ENCODE peak calls at places on chromosomes 3 and 15, in five cellular contexts. One of them, this sample, is unnamed.

GRCh38 chr3:187939891-187940290 is 194.6 kb upstream of the BCL6 start:
- DNase-seq in mesenchymal stem cell: no peak
- DNase-seq in H9: no peak
- DNase-seq in neuronal stem cell: no peak
- DNase-seq in H1: no peak
- DNase-seq in this sample: no peak

GRCh38 chr3:10725067-10725466 is 91.0 kb upstream of the SLC6A11 start:
- DNase-seq in mesenchymal stem cell: no peak
- DNase-seq in H9: peak; percentile 15
- DNase-seq in neuronal stem cell: no peak
- DNase-seq in H1: no peak
- DNase-seq in this sample: no peak

GRCh38 chr3:127817331-127817821 is 4.9 kb downstream of the MGLL start:
- DNase-seq in mesenchymal stem cell: peak; percentile 62
- DNase-seq in H9: no peak
- DNase-seq in neuronal stem cell: no peak
- DNase-seq in H1: no peak
- DNase-seq in this sample: peak; percentile 97

GRCh38 chr3:38992117-38992779 is 59.5 kb downstream of the SCN11A start:
- DNase-seq in mesenchymal stem cell: peak; percentile 90
- DNase-seq in H9: no peak
- DNase-seq in neuronal stem cell: no peak
- DNase-seq in H1: no peak
- DNase-seq in this sample: peak; percentile 30

GRCh38 chr15:66785637-66786036 is 83.6 kb downstream of the SMAD6 start:
- DNase-seq in mesenchymal stem cell: peak; percentile 94
- DNase-seq in H9: no peak
- DNase-seq in neuronal stem cell: no peak
- DNase-seq in H1: no peak
- DNase-seq in this sample: no peak

GRCh38 chr3:42601898-42602581 is 1.6 kb downstream of the NKTR start:
- DNase-seq in mesenchymal stem cell: peak; percentile 47
- DNase-seq in H9: no peak
- DNase-seq in neuronal stem cell: no peak
- DNase-seq in H1: no peak
- DNase-seq in this sample: no peak

GRCh38 chr15:78565951-78566774 is 843 bp downstream of the CHRNA5 start:
- DNase-seq in mesenchymal stem cell: peak; percentile 48
- DNase-seq in H9: peak; percentile 40
- DNase-seq in neuronal stem cell: peak; percentile 47
- DNase-seq in H1: peak; percentile 52
- DNase-seq in this sample: peak; percentile 7

GRCh38 chr3:181808053-181808452 is 96.3 kb downstream of the SOX2 start:
- DNase-seq in mesenchymal stem cell: no peak
- DNase-seq in H9: no peak
- DNase-seq in neuronal stem cell: no peak
- DNase-seq in H1: no peak
- DNase-seq in this sample: no peak

GRCh38 chr3:153129426-153129825 is 32.6 kb upstream of the RAP2B start:
- DNase-seq in mesenchymal stem cell: no peak
- DNase-seq in H9: no peak
- DNase-seq in neuronal stem cell: no peak
- DNase-seq in H1: no peak
- DNase-seq in this sample: no peak

GRCh38 chr15:58401991-58402649 is 29.7 kb upstream of the LIPC start:
- DNase-seq in mesenchymal stem cell: no peak
- DNase-seq in H9: no peak
- DNase-seq in neuronal stem cell: no peak
- DNase-seq in H1: no peak
- DNase-seq in this sample: no peak

GRCh38 chr3:123038751-123039150 is 11.2 kb upstream of the SEMA5B start:
- DNase-seq in mesenchymal stem cell: no peak
- DNase-seq in H9: no peak
- DNase-seq in neuronal stem cell: no peak
- DNase-seq in H1: no peak
- DNase-seq in this sample: peak; percentile 77

GRCh38 chr3:183033746-183034145 is 53.4 kb upstream of the DCUN1D1 start:
- DNase-seq in mesenchymal stem cell: no peak
- DNase-seq in H9: no peak
- DNase-seq in neuronal stem cell: no peak
- DNase-seq in H1: no peak
- DNase-seq in this sample: no peak

GRCh38 chr3:176933704-176934103 is 263.6 kb downstream of the TBL1XR1 start:
- DNase-seq in mesenchymal stem cell: no peak
- DNase-seq in H9: no peak
- DNase-seq in neuronal stem cell: no peak
- DNase-seq in H1: no peak
- DNase-seq in this sample: no peak

GRCh38 chr3:42123012-42123581 is 31.9 kb downstream of the TRAK1 start:
- DNase-seq in mesenchymal stem cell: no peak
- DNase-seq in H9: no peak
- DNase-seq in neuronal stem cell: no peak
- DNase-seq in H1: no peak
- DNase-seq in this sample: no peak

GRCh38 chr3:168847293-168847883 is 751.7 kb upstream of the GOLIM4 start:
- DNase-seq in mesenchymal stem cell: peak; percentile 47
- DNase-seq in H9: no peak
- DNase-seq in neuronal stem cell: peak; percentile 23
- DNase-seq in H1: no peak
- DNase-seq in this sample: no peak

GRCh38 chr3:127834771-127835170 is 12.5 kb upstream of the MGLL start:
- DNase-seq in mesenchymal stem cell: no peak
- DNase-seq in H9: no peak
- DNase-seq in neuronal stem cell: no peak
- DNase-seq in H1: no peak
- DNase-seq in this sample: no peak

GRCh38 chr3:88362428-88362827 is 212.7 kb downstream of the C3orf38 start:
- DNase-seq in mesenchymal stem cell: no peak
- DNase-seq in H9: no peak
- DNase-seq in neuronal stem cell: no peak
- DNase-seq in H1: no peak
- DNase-seq in this sample: no peak

GRCh38 chr3:166527325-166527724 is 690.1 kb upstream of the BCHE start:
- DNase-seq in mesenchymal stem cell: no peak
- DNase-seq in H9: no peak
- DNase-seq in neuronal stem cell: no peak
- DNase-seq in H1: no peak
- DNase-seq in this sample: no peak

GRCh38 chr15:77030928-77031375 is 36.0 kb downstream of the PSTPIP1 start:
- DNase-seq in mesenchymal stem cell: no peak
- DNase-seq in H9: peak; percentile 23
- DNase-seq in neuronal stem cell: no peak
- DNase-seq in H1: peak; percentile 46
- DNase-seq in this sample: no peak

GRCh38 chr15:37820380-37821128 is 113.9 kb upstream of the TMCO5A start:
- DNase-seq in mesenchymal stem cell: no peak
- DNase-seq in H9: no peak
- DNase-seq in neuronal stem cell: no peak
- DNase-seq in H1: no peak
- DNase-seq in this sample: no peak

GRCh38 chr3:17054944-17055343 is 170.2 kb downstream of the PLCL2 start:
- DNase-seq in mesenchymal stem cell: no peak
- DNase-seq in H9: no peak
- DNase-seq in neuronal stem cell: no peak
- DNase-seq in H1: no peak
- DNase-seq in this sample: no peak

GRCh38 chr15:30041868-30042267 is 40.9 kb upstream of the GOLGA8J start:
- DNase-seq in mesenchymal stem cell: no peak
- DNase-seq in H9: no peak
- DNase-seq in neuronal stem cell: no peak
- DNase-seq in H1: no peak
- DNase-seq in this sample: no peak

GRCh38 chr3:170531557-170532335 is 54.1 kb downstream of the SLC7A14 start:
- DNase-seq in mesenchymal stem cell: no peak
- DNase-seq in H9: no peak
- DNase-seq in neuronal stem cell: no peak
- DNase-seq in H1: no peak
- DNase-seq in this sample: no peak

GRCh38 chr3:168864107-168865021 is 768.6 kb upstream of the GOLIM4 start:
- DNase-seq in mesenchymal stem cell: no peak
- DNase-seq in H9: no peak
- DNase-seq in neuronal stem cell: no peak
- DNase-seq in H1: no peak
- DNase-seq in this sample: no peak

GRCh38 chr3:15331606-15332404 is 581 bp downstream of the SH3BP5 start:
- DNase-seq in mesenchymal stem cell: peak; percentile 42
- DNase-seq in H9: peak; percentile 35
- DNase-seq in neuronal stem cell: no peak
- DNase-seq in H1: no peak
- DNase-seq in this sample: no peak

GRCh38 chr15:40328711-40329240 is 5.3 kb downstream of the INAFM2 start:
- DNase-seq in mesenchymal stem cell: peak; percentile 51
- DNase-seq in H9: no peak
- DNase-seq in neuronal stem cell: no peak
- DNase-seq in H1: no peak
- DNase-seq in this sample: no peak

GRCh38 chr15:40331026-40331425 is 7.5 kb downstream of the INAFM2 start:
- DNase-seq in mesenchymal stem cell: no peak
- DNase-seq in H9: no peak
- DNase-seq in neuronal stem cell: no peak
- DNase-seq in H1: no peak
- DNase-seq in this sample: no peak

GRCh38 chr15:40330368-40330836 is 6.9 kb downstream of the INAFM2 start:
- DNase-seq in mesenchymal stem cell: peak; percentile 90
- DNase-seq in H9: no peak
- DNase-seq in neuronal stem cell: no peak
- DNase-seq in H1: no peak
- DNase-seq in this sample: no peak

GRCh38 chr15:40328176-40328575 is 4.7 kb downstream of the INAFM2 start:
- DNase-seq in mesenchymal stem cell: peak; percentile 84
- DNase-seq in H9: no peak
- DNase-seq in neuronal stem cell: no peak
- DNase-seq in H1: no peak
- DNase-seq in this sample: no peak

GRCh38 chr15:40329804-40330203 is 6.3 kb downstream of the INAFM2 start:
- DNase-seq in mesenchymal stem cell: peak; percentile 70
- DNase-seq in H9: no peak
- DNase-seq in neuronal stem cell: no peak
- DNase-seq in H1: no peak
- DNase-seq in this sample: no peak
- H2AK5ac ChIP-seq in mesenchymal stem cell: peak overlapping the region; percentile 51
- H2AK5ac ChIP-seq in H9: no peak overlapping the region
- H2AK5ac ChIP-seq in neuronal stem cell: no peak overlapping the region
- H2AK5ac ChIP-seq in H1: no peak overlapping the region
- H2AK5ac ChIP-seq in this sample: no peak overlapping the region

GRCh38 chr15:99070268-99070667 is 34.6 kb upstream of the SYNM start:
- DNase-seq in mesenchymal stem cell: no peak
- DNase-seq in H9: no peak
- DNase-seq in neuronal stem cell: no peak
- DNase-seq in H1: no peak
- DNase-seq in this sample: peak; percentile 70
- H2BK12ac ChIP-seq in mesenchymal stem cell: no peak overlapping the region
- H2BK12ac ChIP-seq in H9: no peak overlapping the region
- H2BK12ac ChIP-seq in neuronal stem cell: no peak overlapping the region
- H2BK12ac ChIP-seq in H1: no peak overlapping the region
- H2BK12ac ChIP-seq in this sample: no peak overlapping the region

GRCh38 chr3:194474675-194475074 is 12.1 kb downstream of the ATP13A3 start:
- DNase-seq in mesenchymal stem cell: no peak
- DNase-seq in H9: no peak
- DNase-seq in neuronal stem cell: no peak
- DNase-seq in H1: no peak
- DNase-seq in this sample: no peak
- H3K4ac ChIP-seq in mesenchymal stem cell: no peak overlapping the region
- H3K4ac ChIP-seq in H9: no peak overlapping the region
- H3K4ac ChIP-seq in neuronal stem cell: no peak overlapping the region
- H3K4ac ChIP-seq in H1: no peak overlapping the region
- H3K4ac ChIP-seq in this sample: no peak overlapping the region

DNA sequence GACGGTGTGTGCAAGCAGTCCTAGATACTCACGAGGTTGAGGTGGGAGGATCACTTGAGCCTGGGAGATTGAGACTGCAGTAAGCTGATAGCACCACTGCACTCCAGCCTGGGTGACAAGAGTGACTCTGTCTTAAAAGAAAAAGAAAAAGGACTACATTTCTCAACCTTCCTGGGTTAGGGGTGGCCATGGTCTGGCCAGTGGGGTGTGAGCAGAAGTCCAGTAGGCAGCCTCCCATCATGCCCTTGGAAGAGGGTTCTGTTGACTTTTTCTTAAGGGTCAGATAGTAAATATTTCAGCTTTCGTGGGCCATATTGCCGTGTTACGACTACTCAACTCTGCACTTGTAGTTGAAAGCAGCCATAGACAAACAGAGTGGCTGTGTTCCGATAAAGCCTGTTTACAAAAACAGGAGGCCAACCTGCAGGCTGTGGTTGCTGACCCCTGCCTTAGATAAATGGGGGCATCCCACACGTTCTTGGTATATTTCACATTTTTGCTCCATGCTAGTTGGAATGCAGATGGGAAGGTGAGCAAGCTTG is 31.0 kb upstream of the PDE8A start:
- DNase-seq in mesenchymal stem cell: no peak
- DNase-seq in H9: no peak
- DNase-seq in neuronal stem cell: no peak
- DNase-seq in H1: no peak
- DNase-seq in this sample: peak; percentile 60
- H2AK5ac ChIP-seq in mesenchymal stem cell: no peak overlapping the region
- H2AK5ac ChIP-seq in H9: no peak overlapping the region
- H2AK5ac ChIP-seq in neuronal stem cell: no peak overlapping the region
- H2AK5ac ChIP-seq in H1: no peak overlapping the region
- H2AK5ac ChIP-seq in this sample: no peak overlapping the region

GRCh38 chr3:4675704-4676103 is 182.6 kb downstream of the ITPR1 start:
- DNase-seq in mesenchymal stem cell: no peak
- DNase-seq in H9: no peak
- DNase-seq in neuronal stem cell: no peak
- DNase-seq in H1: no peak
- DNase-seq in this sample: no peak
- H2BK12ac ChIP-seq in mesenchymal stem cell: no peak overlapping the region
- H2BK12ac ChIP-seq in H9: no peak overlapping the region
- H2BK12ac ChIP-seq in neuronal stem cell: no peak overlapping the region
- H2BK12ac ChIP-seq in H1: no peak overlapping the region
- H2BK12ac ChIP-seq in this sample: no peak overlapping the region

GRCh38 chr3:139303216-139303615 is 40.6 kb upstream of the MRPS22 start:
- DNase-seq in mesenchymal stem cell: no peak
- DNase-seq in H9: no peak
- DNase-seq in neuronal stem cell: no peak
- DNase-seq in H1: no peak
- DNase-seq in this sample: peak; percentile 99
- H3K4ac ChIP-seq in mesenchymal stem cell: peak overlapping the region; percentile 82
- H3K4ac ChIP-seq in H9: no peak overlapping the region
- H3K4ac ChIP-seq in neuronal stem cell: no peak overlapping the region
- H3K4ac ChIP-seq in H1: no peak overlapping the region
- H3K4ac ChIP-seq in this sample: no peak overlapping the region

DNA sequence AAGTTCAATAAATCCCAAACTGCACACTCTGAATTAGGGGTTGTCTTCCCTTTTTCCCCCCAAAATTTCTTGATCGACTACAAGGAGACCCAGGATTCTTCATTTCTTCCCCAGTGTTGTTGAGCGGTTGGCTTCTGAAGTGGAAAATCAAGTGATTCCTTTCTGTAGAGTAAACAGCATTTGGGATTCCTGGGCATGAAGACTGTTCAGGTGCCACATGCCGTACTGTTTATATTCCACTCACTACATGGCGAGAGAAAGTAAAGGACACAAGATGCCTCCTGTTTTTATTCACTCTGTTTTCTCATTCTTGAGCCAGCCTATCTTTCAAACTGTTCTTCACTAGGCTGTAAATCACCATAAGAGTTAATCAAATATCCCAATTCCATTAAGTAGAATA is 12.6 kb downstream of the FSTL1 start:
- DNase-seq in mesenchymal stem cell: no peak
- DNase-seq in H9: no peak
- DNase-seq in neuronal stem cell: no peak
- DNase-seq in H1: no peak
- DNase-seq in this sample: no peak
- H2AK5ac ChIP-seq in mesenchymal stem cell: peak overlapping the region; percentile 29
- H2AK5ac ChIP-seq in H9: no peak overlapping the region
- H2AK5ac ChIP-seq in neuronal stem cell: no peak overlapping the region
- H2AK5ac ChIP-seq in H1: no peak overlapping the region
- H2AK5ac ChIP-seq in this sample: no peak overlapping the region

This sample was measured in trophoblast cell.